ENCODE peak calls at places on chromosome 14, in four cellular contexts. W, E, G and Y are unnamed samples.

GRCh38 chr14:105180598-105181528 is at the start of gene NUDT14:
- DNase-seq in W (peak), G (peak), E (peak), Y (peak)

GRCh38 chr14:94123868-94124267 is 5.5 kb downstream of the IFI27L2 start:
- DNase-seq in G (no peak), W (no peak), E (no peak), Y (no peak)

GRCh38 chr14:34650786-34651584 is 21.0 kb upstream of the SNX6 start:
- DNase-seq in E (peak), W (no peak), G (peak), Y (peak)

GRCh38 chr14:53982546-53982945 is 25.9 kb upstream of the BMP4 start:
- DNase-seq in G (no peak), W (no peak), E (no peak), Y (no peak)

GRCh38 chr14:81162941-81163340 is 57.8 kb downstream of the GTF2A1 start:
- DNase-seq in E (no peak), G (no peak), W (no peak), Y (no peak)

GRCh38 chr14:74713395-74713735 is 421 bp downstream of the FCF1 start:
- DNase-seq in G (no peak), E (no peak), W (no peak), Y (no peak)

GRCh38 chr14:52227559-52228222 is 39.8 kb upstream of the PTGDR start:
- DNase-seq in W (no peak), G (no peak), E (no peak), Y (no peak)

GRCh38 chr14:96754845-96755184 is 42.4 kb upstream of the VRK1 start:
- DNase-seq in E (no peak), G (no peak), W (peak), Y (peak)

GRCh38 chr14:78154827-78155226 is 15.3 kb upstream of the NRXN3 start:
- DNase-seq in E (no peak), G (peak), W (peak), Y (peak)

GRCh38 chr14:95515080-95515489 is 1.4 kb downstream of the SYNE3 start:
- DNase-seq in E (peak), W (peak), G (no peak), Y (peak)

GRCh38 chr14:95515523-95516517 is 630 bp downstream of the SYNE3 start:
- DNase-seq in W (peak), G (peak), E (peak), Y (peak)

GRCh38 chr14:95514131-95515079 is 2.0 kb downstream of the SYNE3 start:
- DNase-seq in G (no peak), E (no peak), W (no peak), Y (no peak)

GRCh38 chr14:95518045-95518751 is 1.7 kb upstream of the SYNE3 start:
- DNase-seq in E (peak), G (peak), W (no peak), Y (no peak)

DNA sequence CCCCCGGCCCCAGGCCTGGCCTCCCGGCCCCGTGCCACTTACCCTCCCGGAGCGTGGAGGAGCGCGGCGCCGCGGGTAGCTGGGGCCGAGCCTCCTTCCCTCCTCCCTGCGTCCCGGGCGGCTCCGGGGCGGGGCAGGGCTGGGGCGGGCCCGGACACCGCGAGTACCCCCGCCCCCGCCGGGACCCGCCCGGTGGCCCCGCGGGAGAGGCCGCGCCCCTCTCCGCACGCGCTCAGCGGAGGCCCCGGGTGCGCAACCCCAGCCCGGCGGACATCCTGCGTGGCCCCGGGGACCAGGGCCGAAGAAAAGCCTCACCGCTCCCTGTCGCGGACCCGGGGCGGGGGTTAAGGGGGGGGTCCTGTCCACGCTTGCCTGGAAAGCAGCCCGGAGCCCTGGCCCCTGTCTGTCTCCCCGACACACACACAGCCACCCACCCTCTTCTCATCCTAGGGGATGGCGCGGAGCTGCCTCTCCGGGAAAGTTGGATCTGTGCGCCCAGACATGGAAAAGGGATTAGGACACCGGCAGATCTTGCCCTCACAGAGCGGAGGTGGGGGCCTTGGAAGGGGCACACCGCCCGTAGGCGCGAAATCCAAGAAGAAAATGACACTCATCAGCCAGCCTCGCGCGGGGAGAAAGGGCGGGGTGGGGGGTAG is at the start of gene SYNE3:
- DNase-seq in G (no peak), W (peak), E (no peak), Y (peak)
- TF ChIP-seq EZH2 in G (no peak), W (peak), E (no peak), Y (no peak)

DNA sequence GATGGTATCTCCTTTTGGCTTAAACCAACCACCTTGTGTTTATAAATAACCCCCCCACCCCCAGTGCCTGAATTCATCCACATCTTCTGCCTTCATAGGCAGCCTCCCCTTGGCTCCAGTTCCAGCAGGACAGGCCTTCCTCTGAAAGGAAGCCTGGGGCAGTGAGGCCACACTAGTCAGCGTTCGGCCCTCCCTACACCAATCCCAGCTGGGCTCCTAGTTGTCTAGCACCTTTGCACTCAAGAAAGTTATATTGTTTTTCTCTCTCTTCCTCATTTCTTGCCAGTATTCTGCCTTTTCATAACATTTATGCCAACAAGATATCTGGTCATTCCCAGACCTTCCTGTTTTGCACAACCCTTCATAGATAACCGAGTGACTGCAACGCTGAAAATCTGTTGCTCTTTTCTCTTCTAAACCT is 73.1 kb upstream of the ACTN1 start:
- DNase-seq in G (no peak), W (no peak), E (peak), Y (no peak)
- H3K27ac ChIP-seq in G (no peak), W (no peak), E (peak), Y (no peak)

GRCh38 chr14:56498112-56498511 is 81.5 kb upstream of the TMEM260 start:
- DNase-seq in W (no peak), G (no peak), E (no peak), Y (no peak)

GRCh38 chr14:56490379-56490778 is 89.2 kb upstream of the TMEM260 start:
- DNase-seq in E (peak), G (peak), W (peak), Y (peak)

GRCh38 chr14:56491299-56492285 is 88.0 kb upstream of the TMEM260 start:
- DNase-seq in W (peak), G (peak), E (peak), Y (peak)

GRCh38 chr14:56488306-56488705 is 91.3 kb upstream of the TMEM260 start:
- DNase-seq in W (no peak), G (no peak), E (no peak), Y (no peak)

GRCh38 chr14:56494167-56494566 is 85.4 kb upstream of the TMEM260 start:
- DNase-seq in W (no peak), E (no peak), G (no peak), Y (no peak)
- TF ChIP-seq EZH2 in W (no peak), E (no peak), G (no peak), Y (no peak)

GRCh38 chr14:103561381-103562134 is 899 bp downstream of the BAG5 start:
- DNase-seq in G (peak), E (peak), W (peak), Y (peak)

GRCh38 chr14:103555559-103556337 is 6.7 kb downstream of the BAG5 start:
- DNase-seq in G (no peak), E (no peak), W (no peak), Y (no peak)

GRCh38 chr14:103556976-103557758 is 5.3 kb downstream of the BAG5 start:
- DNase-seq in G (no peak), W (no peak), E (no peak), Y (no peak)

GRCh38 chr14:103562135-103562384 is 397 bp downstream of the BAG5 start:
- DNase-seq in E (peak), G (no peak), W (no peak), Y (no peak)

DNA sequence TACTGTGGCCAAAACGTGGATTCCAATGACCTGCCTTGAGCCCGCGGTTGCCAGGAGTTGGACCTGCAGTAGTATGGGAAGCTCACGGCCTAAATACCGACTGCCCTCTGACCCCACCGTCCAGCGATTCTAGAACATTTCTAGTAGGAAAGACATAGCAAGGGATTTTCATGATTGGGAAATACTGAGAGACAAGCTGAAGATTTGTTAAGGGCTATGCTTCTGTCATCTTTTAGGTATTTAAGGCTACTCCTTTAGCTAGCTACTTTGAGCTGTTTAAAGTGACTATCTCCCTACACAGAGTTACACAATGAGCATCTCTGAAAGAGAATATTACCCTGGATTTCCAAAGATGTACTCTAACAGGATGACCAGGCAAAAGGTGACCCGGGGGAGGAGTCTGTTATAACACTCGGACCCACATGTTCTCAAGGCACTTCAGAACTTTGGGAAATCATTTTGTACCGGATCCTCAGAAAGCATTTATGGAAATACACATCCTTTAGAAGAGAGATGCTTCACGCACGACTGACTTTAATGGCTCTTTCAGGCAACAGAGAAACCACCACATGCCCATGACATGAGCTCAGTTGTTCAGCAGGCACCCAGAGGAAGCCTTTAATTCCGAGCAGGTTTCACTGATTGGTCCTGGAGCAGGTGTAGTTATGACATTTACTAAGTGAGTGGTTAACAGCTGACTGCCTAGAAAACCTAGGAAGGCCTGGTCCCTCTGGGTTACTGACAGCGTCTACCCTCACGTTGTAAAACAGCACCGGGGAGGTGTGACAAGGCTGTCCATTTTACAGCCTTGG is 4.2 kb downstream of the BAG5 start:
- DNase-seq in G (peak), E (no peak), W (no peak), Y (peak)
- H3K27ac ChIP-seq in G (peak), E (no peak), W (no peak), Y (peak)

GRCh38 chr14:63046339-63047268 is 1.3 kb upstream of the KCNH5 start:
- DNase-seq in E (no peak), G (no peak), W (peak), Y (no peak)
- TF ChIP-seq EZH2 in E (peak), G (peak), W (peak), Y (no peak)

GRCh38 chr14:65411656-65412188 is 808 bp upstream of the FUT8 start:
- DNase-seq in E (peak), W (peak), G (peak), Y (peak)
- H3K27ac ChIP-seq in E (peak), W (peak), G (peak), Y (peak)

DNA sequence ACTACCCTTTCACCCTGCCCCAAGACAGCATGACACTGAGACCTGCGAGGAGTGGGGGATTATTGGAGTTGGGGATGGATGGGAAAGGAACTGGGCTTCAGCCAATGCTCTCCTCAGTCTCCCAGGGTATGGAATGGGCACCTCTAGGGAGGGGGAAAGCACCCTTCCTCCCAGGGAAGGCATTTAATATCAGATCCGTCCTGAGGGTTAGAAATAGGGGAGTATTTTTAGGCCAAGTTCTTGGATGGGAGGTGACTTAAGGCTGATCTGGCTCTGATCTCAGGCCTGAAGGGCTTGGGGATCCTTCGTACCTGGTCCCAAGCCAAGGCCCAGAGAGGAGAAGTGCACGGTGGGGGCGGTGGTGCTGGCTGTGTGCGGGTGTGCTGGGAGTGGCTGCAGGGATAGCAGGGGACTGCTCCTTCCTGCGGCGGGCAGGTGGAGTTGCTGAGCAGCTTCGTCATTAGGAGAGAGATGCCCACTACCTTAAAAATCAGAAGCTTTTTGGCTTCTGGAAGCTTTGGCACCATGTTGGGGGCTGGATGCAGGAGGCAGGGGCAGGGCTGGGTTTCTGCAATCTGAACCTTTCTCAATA is 7.0 kb upstream of the CEBPE start:
- DNase-seq in E (no peak), W (no peak), G (no peak), Y (no peak)
- TF ChIP-seq EZH2 in E (no peak), W (no peak), G (no peak), Y (no peak)

GRCh38 chr14:69711065-69711464 is 55.9 kb upstream of the SRSF5 start:
- DNase-seq in E (no peak), W (no peak), G (no peak), Y (peak)
- H3K27ac ChIP-seq in E (no peak), W (peak), G (no peak), Y (peak)

GRCh38 chr14:104138891-104139459 is 588 bp downstream of the KIF26A start:
- DNase-seq in E (no peak), W (peak), G (no peak), Y (no peak)
- TF ChIP-seq EZH2 in E (no peak), W (no peak), G (peak), Y (no peak)